ENCODE peak calls at places on chromosomes 1 and 21, in four cellular contexts. T, Z, D and P are unnamed samples. For H3K4me1, the result is how much of the 10 kb centered on the place peaks cover.

GRCh38 chr1:41918450-41919043 is at the start of gene HIVEP3:
- DNase-seq in T (no peak), D (no peak), Z (peak), P (peak)

GRCh38 chr1:52978045-52978444 is 51.0 kb downstream of the SCP2 start:
- DNase-seq in T (no peak), D (no peak), Z (no peak), P (no peak)

GRCh38 chr1:12405325-12406217 is 175.7 kb downstream of the VPS13D start:
- DNase-seq in D (peak), Z (no peak), T (peak), P (no peak)

GRCh38 chr1:51569284-51570062 is 47.4 kb upstream of the OSBPL9 start:
- DNase-seq in T (peak), Z (peak), D (no peak), P (no peak)

GRCh38 chr1:245614476-245614875 is 459.7 kb downstream of the KIF26B start:
- DNase-seq in T (no peak), D (no peak), Z (no peak), P (no peak)

GRCh38 chr1:3409737-3410434 is 44.6 kb upstream of the ARHGEF16 start:
- DNase-seq in D (peak), T (peak), Z (no peak), P (peak)

GRCh38 chr1:158506369-158506987 is 34.5 kb downstream of the OR10R2 start:
- DNase-seq in T (peak), Z (no peak), D (no peak), P (peak)

GRCh38 chr1:155202731-155203515 is 4.8 kb downstream of the THBS3 start:
- DNase-seq in Z (no peak), T (no peak), D (no peak), P (no peak)

GRCh38 chr1:10288059-10288615 is 77.8 kb downstream of the KIF1B start:
- DNase-seq in T (no peak), D (no peak), Z (no peak), P (no peak)

GRCh38 chr1:206885341-206886060 is 11.7 kb upstream of the IL24 start:
- DNase-seq in Z (no peak), T (no peak), D (no peak), P (no peak)

GRCh38 chr1:45804671-45804973 is 1.2 kb downstream of the MAST2 start:
- DNase-seq in D (no peak), Z (no peak), T (no peak), P (no peak)

GRCh38 chr1:2882968-2883696 is 81.6 kb upstream of the TTC34 start:
- DNase-seq in Z (no peak), D (no peak), T (no peak), P (no peak)

GRCh38 chr1:224670506-224670905 is 54.4 kb downstream of the CNIH3 start:
- DNase-seq in Z (no peak), D (no peak), T (peak), P (no peak)

GRCh38 chr1:33275200-33275599 is 18.9 kb downstream of the ZNF362 start:
- DNase-seq in T (no peak), Z (no peak), D (no peak), P (no peak)

GRCh38 chr21:34599534-34600101 is 15.3 kb downstream of the RCAN1 start:
- DNase-seq in D (no peak), Z (no peak), T (no peak), P (no peak)

GRCh38 chr1:1162597-1163537 is 10.8 kb upstream of the TTLL10 start:
- DNase-seq in Z (no peak), T (no peak), D (no peak), P (no peak)

GRCh38 chr1:71921935-71922559 is 360.3 kb downstream of the NEGR1 start:
- DNase-seq in Z (no peak), D (no peak), T (no peak), P (no peak)

GRCh38 chr21:45363921-45364463 is 41.0 kb upstream of the COL18A1 start:
- DNase-seq in T (peak), D (peak), Z (no peak), P (no peak)

GRCh38 chr1:234264832-234265231 is 108.4 kb upstream of the COA6 start:
- DNase-seq in T (no peak), D (no peak), Z (no peak), P (no peak)

GRCh38 chr1:41650176-41650519 is 165.7 kb upstream of the EDN2 start:
- DNase-seq in D (peak), Z (peak), T (no peak), P (no peak)

GRCh38 chr1:162138599-162139397 is 69.3 kb downstream of the NOS1AP start:
- DNase-seq in T (no peak), Z (no peak), D (no peak), P (no peak)

GRCh38 chr1:204348722-204349121 is 11.0 kb downstream of the PLEKHA6 start:
- DNase-seq in T (peak), D (peak), Z (no peak), P (peak)

GRCh38 chr1:42931911-42932422 is 26.7 kb downstream of the SLC2A1 start:
- DNase-seq in D (peak), T (no peak), Z (peak), P (peak)

GRCh38 chr21:44658511-44658910 is 779 bp downstream of the KRTAP12-3 start:
- DNase-seq in T (no peak), Z (no peak), D (no peak), P (no peak)

GRCh38 chr1:100499412-100499811 is 38.5 kb upstream of the GPR88 start:
- DNase-seq in T (peak), D (no peak), Z (no peak), P (no peak)

GRCh38 chr1:162854245-162854860 is 6.6 kb downstream of the CCDC190 start:
- DNase-seq in T (peak), Z (peak), D (peak), P (peak)

GRCh38 chr1:186708578-186709203 is 28.5 kb upstream of the PTGS2 start:
- DNase-seq in T (peak), D (no peak), Z (no peak), P (no peak)

GRCh38 chr1:17071794-17072193 is 18.0 kb upstream of the SDHB start:
- DNase-seq in T (no peak), Z (no peak), D (no peak), P (no peak)

GRCh38 chr1:209103135-209103534 is 480.4 kb upstream of the CAMK1G start:
- DNase-seq in D (no peak), T (no peak), Z (no peak), P (no peak)

GRCh38 chr21:43985690-43986251 is 26.3 kb upstream of the TRAPPC10 start:
- DNase-seq in D (no peak), T (no peak), Z (no peak), P (no peak)

GRCh38 chr1:149879556-149879955 is 19.8 kb upstream of the BOLA1 start:
- DNase-seq in T (no peak), Z (no peak), D (no peak), P (no peak)

GRCh38 chr1:6000444-6001288 is 8.4 kb upstream of the NPHP4 start:
- DNase-seq in D (no peak), T (no peak), Z (no peak), P (no peak)

GRCh38 chr1:25197982-25198681 is 34.2 kb downstream of the SYF2 start:
- DNase-seq in D (no peak), T (no peak), Z (no peak), P (no peak)

GRCh38 chr1:177278626-177279390 is 108.0 kb downstream of the BRINP2 start:
- DNase-seq in D (no peak), T (peak), Z (no peak), P (no peak)

GRCh38 chr1:150022357-150022756 is 11.8 kb upstream of the OTUD7B start:
- DNase-seq in T (no peak), Z (no peak), D (no peak), P (no peak)

GRCh38 chr1:8875216-8875861 is 3.1 kb downstream of the ENO1 start:
- DNase-seq in D (peak), Z (no peak), T (no peak), P (no peak)

GRCh38 chr1:151574575-151575529 is 34.7 kb downstream of the TUFT1 start:
- DNase-seq in T (peak), Z (no peak), D (peak), P (no peak)

GRCh38 chr1:64745181-64745985 is 508 bp downstream of the RAVER2 start:
- DNase-seq in Z (no peak), D (no peak), T (no peak), P (peak)

GRCh38 chr21:41973427-41973831 is 19.6 kb upstream of the C2CD2 start:
- DNase-seq in T (no peak), D (no peak), Z (no peak), P (no peak)

GRCh38 chr21:41974752-41975053 is 20.9 kb upstream of the C2CD2 start:
- DNase-seq in Z (no peak), D (no peak), T (no peak), P (no peak)

GRCh38 chr21:41972511-41973205 is 18.8 kb upstream of the C2CD2 start:
- DNase-seq in T (no peak), Z (no peak), D (no peak), P (no peak)

GRCh38 chr21:41975391-41976272 is 21.8 kb upstream of the C2CD2 start:
- DNase-seq in T (no peak), Z (no peak), D (no peak), P (no peak)

GRCh38 chr21:41973861-41974751 is 20.3 kb upstream of the C2CD2 start:
- DNase-seq in D (peak), T (peak), Z (peak), P (no peak)
- TF ChIP-seq CTCF in D (no peak), T (peak), Z (peak), P (peak)

GRCh38 chr1:201533836-201534235 is 5.1 kb upstream of the NAV1 start:
- DNase-seq in T (no peak), D (no peak), Z (no peak), P (no peak)

GRCh38 chr1:201536542-201536941 is 2.4 kb upstream of the NAV1 start:
- DNase-seq in T (peak), Z (no peak), D (peak), P (no peak)

GRCh38 chr1:201535778-201536245 is 3.1 kb upstream of the NAV1 start:
- DNase-seq in Z (no peak), T (no peak), D (peak), P (no peak)

GRCh38 chr1:201537028-201537427 is 1.9 kb upstream of the NAV1 start:
- DNase-seq in D (no peak), Z (no peak), T (no peak), P (no peak)

DNA sequence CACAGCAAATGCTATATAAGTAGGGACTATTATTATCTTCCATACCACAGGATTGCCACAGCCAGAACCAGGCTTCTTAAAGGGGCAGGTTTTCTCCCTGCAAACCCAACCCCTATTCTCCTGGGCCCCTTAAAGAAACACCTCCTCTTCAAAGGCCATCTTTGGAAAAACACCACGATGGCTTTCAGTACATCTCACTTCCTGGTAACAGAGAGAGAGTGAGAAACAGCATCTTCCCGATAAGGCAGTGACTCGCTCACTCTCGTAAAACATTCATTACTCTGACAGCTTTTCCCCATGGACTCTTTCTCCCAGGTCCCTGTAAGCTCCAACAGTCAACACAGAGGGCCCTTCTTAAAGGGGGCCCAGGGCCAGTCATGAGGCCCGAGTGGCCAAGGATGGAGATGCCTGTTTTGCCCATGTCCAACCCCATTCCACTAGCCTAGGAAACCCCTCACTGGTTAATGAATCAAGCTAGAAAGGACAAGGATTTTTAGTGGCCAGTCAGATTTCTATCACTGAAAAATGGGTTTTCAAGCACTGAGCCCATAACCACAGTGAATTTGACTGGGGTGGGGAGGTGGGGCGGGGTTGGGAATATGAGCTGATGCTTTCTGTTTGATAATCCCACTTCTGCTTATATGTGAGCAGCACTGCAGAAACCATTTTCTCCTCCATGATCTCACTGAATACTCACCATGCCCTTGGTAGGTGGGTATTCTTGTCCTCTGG is 3.7 kb upstream of the NAV1 start:
- DNase-seq in T (peak), D (no peak), Z (no peak), P (no peak)
- H3K4me1 ChIP-seq in T (under half), D (under half), Z (under half), P (under half)

DNA sequence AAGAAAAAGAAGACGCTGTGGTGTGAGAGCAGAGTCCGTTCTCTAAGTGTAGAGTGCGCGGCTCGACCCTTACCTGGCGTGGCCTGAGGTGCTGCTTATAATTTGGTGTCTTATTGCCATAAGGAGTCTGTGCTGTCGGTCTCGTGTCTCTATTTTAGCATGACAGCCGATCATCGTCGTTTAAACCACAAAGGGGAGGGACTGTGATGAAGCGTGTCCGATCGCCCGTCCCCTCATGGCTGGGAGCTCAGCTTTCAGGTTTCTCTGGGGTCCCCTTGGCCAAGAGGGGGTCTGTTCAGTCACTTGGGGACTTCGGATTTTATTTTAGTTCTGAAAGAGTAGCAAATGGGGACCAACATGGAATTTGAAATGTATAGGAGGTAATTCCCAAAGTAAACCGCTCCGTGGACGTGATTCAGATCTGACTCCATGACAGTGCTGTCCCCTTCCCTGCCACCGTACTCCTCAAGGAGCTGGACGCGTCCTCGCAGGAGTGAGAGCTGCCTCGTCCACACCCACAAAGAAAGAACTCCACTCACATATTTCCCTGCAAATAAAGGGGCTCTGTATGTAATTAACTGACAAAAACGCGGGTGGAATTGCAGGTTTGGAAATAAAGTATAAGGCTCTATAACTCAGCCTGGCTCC is 183.5 kb downstream of the ETS2 start:
- DNase-seq in D (no peak), T (no peak), Z (no peak), P (no peak)
- H3K4me3 ChIP-seq in D (no peak), T (no peak), Z (no peak), P (peak)

DNA sequence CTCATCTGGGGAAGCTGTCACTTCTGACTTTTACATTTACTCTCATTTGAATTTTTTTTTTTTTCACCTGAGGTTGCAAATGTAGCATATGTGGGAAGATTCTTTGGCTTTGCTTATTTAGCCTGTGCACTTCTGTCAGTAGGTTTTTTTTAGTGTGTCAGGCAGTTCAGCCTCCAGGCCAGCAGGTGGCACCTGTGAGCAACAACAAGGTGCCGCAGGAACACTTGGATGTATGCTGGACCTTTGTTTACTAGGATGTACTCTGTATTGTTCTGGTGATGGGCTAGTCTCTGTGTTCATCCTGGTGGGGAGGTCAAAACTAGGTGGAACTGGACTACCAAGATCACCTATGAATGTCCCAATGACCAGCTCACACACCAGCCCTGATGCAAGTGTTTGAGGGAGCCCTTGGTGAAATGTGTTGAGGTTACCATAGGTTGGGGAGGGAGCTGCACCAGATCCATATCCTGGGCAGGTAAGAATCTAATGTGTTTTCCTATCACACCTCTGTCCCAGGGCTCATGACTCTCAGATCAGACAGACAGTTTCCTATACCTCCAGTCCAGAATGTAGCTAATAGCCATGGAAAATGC is 618.2 kb downstream of the BRINP3 start:
- DNase-seq in D (no peak), Z (peak), T (no peak), P (peak)
- TF ChIP-seq CTCF in D (no peak), Z (peak), T (peak), P (peak)

DNA sequence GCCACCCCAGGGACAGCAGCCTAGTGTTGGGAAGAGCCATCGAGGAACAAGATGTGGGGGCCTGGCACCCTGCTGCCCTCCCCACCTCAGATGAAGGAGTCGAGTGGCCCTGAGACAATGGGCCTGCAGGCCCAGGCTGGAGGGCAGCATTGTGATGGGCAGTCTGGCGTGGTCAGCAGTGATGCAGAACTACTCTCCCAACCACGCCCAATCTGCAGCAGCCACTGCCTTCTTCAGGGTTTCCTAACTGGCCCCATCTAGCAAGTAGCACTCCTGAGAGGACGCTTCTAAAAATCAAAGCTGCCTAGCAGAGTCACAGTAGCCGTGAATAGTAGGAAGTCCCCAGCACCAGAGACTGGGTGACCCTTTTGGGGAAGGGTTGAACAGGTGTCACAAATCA is 18.5 kb downstream of the CDCP2 start:
- DNase-seq in Z (no peak), D (no peak), T (no peak), P (no peak)
- H3K4me1 ChIP-seq in Z (under half), D (under half), T (under half), P (under half)

DNA sequence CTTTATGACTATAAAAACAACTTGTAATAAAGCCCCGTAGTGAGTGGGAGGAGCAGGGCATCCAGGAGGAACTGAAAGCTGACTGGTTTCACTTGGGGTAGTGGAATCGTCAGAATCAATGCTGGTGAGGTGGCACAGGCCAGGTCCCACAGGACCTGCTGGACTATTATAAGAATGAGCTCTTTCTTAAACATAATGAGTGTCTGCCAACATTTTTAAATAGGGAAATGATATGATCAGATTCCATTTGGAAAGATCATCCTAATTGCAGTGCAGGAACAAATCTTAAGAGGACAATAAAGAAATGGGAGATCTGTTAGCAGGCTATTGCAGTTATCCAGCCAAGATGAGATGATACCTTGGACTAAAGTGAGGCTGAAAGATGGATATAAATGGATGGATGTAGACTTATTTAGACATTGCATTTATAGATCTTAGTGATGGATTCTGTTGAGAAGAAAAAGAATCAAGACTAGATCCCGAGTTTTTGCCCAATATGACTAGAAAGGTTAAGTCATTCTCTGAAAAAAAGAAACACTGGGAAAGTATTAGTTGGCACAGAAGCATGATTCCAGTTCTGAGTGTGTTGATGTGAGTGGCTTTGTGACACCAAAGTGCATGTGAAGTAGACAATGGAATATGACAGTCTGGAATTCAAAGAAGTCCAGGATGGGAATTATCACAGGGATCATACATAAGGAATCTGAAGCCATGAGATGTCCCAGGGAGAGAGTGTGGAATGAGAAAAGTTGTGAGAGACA is 153.3 kb upstream of the SGIP1 start:
- DNase-seq in D (no peak), Z (no peak), T (no peak), P (no peak)
- H3K4me3 ChIP-seq in D (no peak), Z (no peak), T (no peak), P (no peak)